ENCODE peak calls at places on chromosomes 3 and 15, in six cellular contexts. R, M, V, Q, S and U are unnamed samples.

GRCh38 chr3:21750291-21750690 is 719 bp downstream of the ZNF385D start:
- DNase-seq in R (peak; percentile 59), M (no peak), V (no peak), Q (no peak), S (no peak), U (no peak)

GRCh38 chr3:136350557-136350956 is 100.4 kb downstream of the PCCB start:
- DNase-seq in R (peak; percentile 30), M (no peak), V (no peak), Q (no peak), S (peak; percentile 12), U (no peak)

GRCh38 chr3:5194801-5195509 is 7.4 kb downstream of the EDEM1 start:
- DNase-seq in R (peak; percentile 70), M (peak; percentile 70), V (peak; percentile 69), Q (no peak), S (peak; percentile 86), U (peak; percentile 59)

GRCh38 chr3:38003817-38004414 is 13.3 kb downstream of the VILL start:
- DNase-seq in R (no peak), M (no peak), V (no peak), Q (no peak), S (no peak), U (no peak)

GRCh38 chr3:149603126-149604074 is 54.4 kb downstream of the WWTR1 start:
- DNase-seq in R (peak; percentile 87), M (peak; percentile 60), V (no peak), Q (no peak), S (peak; percentile 57), U (no peak)

GRCh38 chr3:134365766-134366065 is 8.5 kb downstream of the AMOTL2 start:
- DNase-seq in R (no peak), M (no peak), V (peak; percentile 1), Q (no peak), S (no peak), U (no peak)

GRCh38 chr15:59492389-59493377 is 54.7 kb downstream of the FAM81A start:
- DNase-seq in R (peak; percentile 70), M (peak; percentile 61), V (peak; percentile 18), Q (peak; percentile 61), S (peak; percentile 49), U (peak; percentile 29)

GRCh38 chr15:98767692-98768091 is 119.4 kb downstream of the IGF1R start:
- DNase-seq in R (no peak), M (no peak), V (no peak), Q (no peak), S (no peak), U (no peak)

GRCh38 chr15:86743283-86743903 is 663.7 kb downstream of the AGBL1 start:
- DNase-seq in R (no peak), M (peak; percentile 10), V (no peak), Q (no peak), S (no peak), U (no peak)

GRCh38 chr3:145183261-145183660 is 977.7 kb downstream of the PLOD2 start:
- DNase-seq in R (no peak), M (no peak), V (no peak), Q (no peak), S (no peak), U (no peak)

GRCh38 chr3:53187430-53187829 is 26.4 kb downstream of the PRKCD start:
- DNase-seq in R (peak; percentile 26), M (no peak), V (no peak), Q (no peak), S (no peak), U (no peak)

GRCh38 chr15:94206463-94207167 is 24.7 kb upstream of the MCTP2 start:
- DNase-seq in R (peak; percentile 87), M (no peak), V (no peak), Q (no peak), S (peak; percentile 92), U (no peak)

GRCh38 chr3:9820944-9821343 is 10.9 kb downstream of the TTLL3 start:
- DNase-seq in R (no peak), M (no peak), V (no peak), Q (no peak), S (no peak), U (no peak)

GRCh38 chr15:92625297-92625980 is 30.1 kb downstream of the FAM174B start:
- DNase-seq in R (peak; percentile 86), M (no peak), V (no peak), Q (no peak), S (peak; percentile 64), U (peak; percentile 68)

GRCh38 chr3:48957006-48957705 is 32.9 kb upstream of the P4HTM start:
- DNase-seq in R (no peak), M (no peak), V (no peak), Q (no peak), S (no peak), U (no peak)

GRCh38 chr3:124360626-124361025 is 368.7 kb upstream of the ROPN1 start:
- DNase-seq in R (no peak), M (no peak), V (no peak), Q (no peak), S (no peak), U (peak; percentile 16)

GRCh38 chr3:10602769-10603768 is 97.7 kb upstream of the ATP2B2 start:
- DNase-seq in R (no peak), M (no peak), V (no peak), Q (no peak), S (no peak), U (no peak)

GRCh38 chr3:174028673-174029072 is 631.1 kb downstream of the NLGN1 start:
- DNase-seq in R (no peak), M (no peak), V (no peak), Q (no peak), S (no peak), U (no peak)

GRCh38 chr15:66851226-66852063 is 149.4 kb downstream of the SMAD6 start:
- DNase-seq in R (peak; percentile 73), M (peak; percentile 97), V (peak; percentile 59), Q (peak; percentile 92), S (peak; percentile 70), U (peak; percentile 79)

GRCh38 chr3:50165388-50166308 is 10.5 kb downstream of the SEMA3F start:
- DNase-seq in R (peak; percentile 56), M (no peak), V (no peak), Q (peak; percentile 67), S (peak; percentile 59), U (peak; percentile 78)

GRCh38 chr15:31082771-31083393 is 18.6 kb downstream of the TRPM1 start:
- DNase-seq in R (no peak), M (no peak), V (no peak), Q (no peak), S (no peak), U (no peak)

GRCh38 chr3:196016485-196016884 is 65.4 kb downstream of the TFRC start:
- DNase-seq in R (peak; percentile 64), M (no peak), V (peak; percentile 42), Q (no peak), S (peak; percentile 54), U (peak; percentile 76)

GRCh38 chr3:46107682-46108081 is 80.4 kb upstream of the XCR1 start:
- DNase-seq in R (no peak), M (no peak), V (no peak), Q (no peak), S (no peak), U (no peak)

GRCh38 chr15:66952756-66953522 is 112.5 kb upstream of the SMAD3 start:
- DNase-seq in R (no peak), M (no peak), V (no peak), Q (no peak), S (no peak), U (no peak)

GRCh38 chr15:90496791-90497190 is 32.9 kb upstream of the CRTC3 start:
- DNase-seq in R (no peak), M (no peak), V (no peak), Q (no peak), S (no peak), U (no peak)

GRCh38 chr3:13852638-13853009 is 27.2 kb downstream of the WNT7A start:
- DNase-seq in R (no peak), M (no peak), V (no peak), Q (no peak), S (no peak), U (no peak)

GRCh38 chr3:42013652-42014442 is 51.9 kb upstream of the ULK4 start:
- DNase-seq in R (no peak), M (no peak), V (peak; percentile 10), Q (peak; percentile 76), S (no peak), U (no peak)

GRCh38 chr3:101926594-101927105 is 77.3 kb downstream of the NFKBIZ start:
- DNase-seq in R (peak; percentile 61), M (no peak), V (no peak), Q (no peak), S (peak; percentile 24), U (no peak)

DNA sequence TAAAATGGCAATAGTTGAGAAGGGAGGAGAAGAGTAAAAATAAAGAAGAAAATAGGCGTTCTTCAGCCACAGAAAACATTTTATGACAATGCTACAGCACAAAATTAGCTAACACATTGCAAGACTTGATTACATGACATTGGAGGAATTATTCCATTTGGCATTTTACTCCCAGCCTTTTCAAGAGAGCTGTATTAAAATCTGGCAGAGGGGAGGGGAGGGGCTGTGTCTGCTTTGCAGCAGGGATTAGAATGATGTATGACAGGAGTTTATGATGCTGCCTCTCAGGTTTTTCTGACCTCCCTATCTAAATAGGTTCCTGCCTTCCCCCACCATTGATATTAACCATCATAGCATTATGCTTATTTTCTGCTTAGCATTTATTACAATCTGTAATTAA is 399.5 kb upstream of the THBS1 start:
- DNase-seq in R (no peak), M (no peak), V (no peak), Q (no peak), S (no peak), U (no peak)
- TF ChIP-seq CTCF in R (no peak), M (no peak), V (no peak), Q (no peak), S (no peak), U (no peak)

GRCh38 chr15:74295800-74296199 is 59.7 kb downstream of the CCDC33 start:
- DNase-seq in R (no peak), M (no peak), V (no peak), Q (no peak), S (no peak), U (no peak)
- TF ChIP-seq CTCF in R (no peak), M (no peak), V (no peak), Q (no peak), S (no peak), U (no peak)

DNA sequence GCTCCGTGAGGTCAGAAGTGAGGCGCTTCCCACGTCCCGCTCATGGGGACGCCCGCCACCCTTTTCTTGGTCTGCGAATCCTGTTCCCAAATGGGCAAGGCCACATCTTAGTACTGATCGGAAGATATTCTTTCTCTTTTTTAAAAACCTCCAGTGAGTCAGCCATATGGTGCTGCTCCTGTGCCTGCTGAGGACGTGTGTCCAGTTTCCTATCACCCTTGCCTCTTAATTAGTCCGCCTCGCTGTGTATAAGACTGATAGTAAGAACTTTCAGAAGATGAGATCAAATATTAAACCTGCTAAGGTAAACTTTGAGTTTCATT is 577 bp downstream of the UBA5 start:
- DNase-seq in R (no peak), M (no peak), V (no peak), Q (no peak), S (no peak), U (no peak)
- TF ChIP-seq CTCF in R (no peak), M (no peak), V (no peak), Q (no peak), S (no peak), U (no peak)

GRCh38 chr3:55402886-55403605 is 84.1 kb downstream of the WNT5A start:
- DNase-seq in R (peak; percentile 26), M (no peak), V (no peak), Q (no peak), S (no peak), U (no peak)

GRCh38 chr3:55408193-55408826 is 78.8 kb downstream of the WNT5A start:
- DNase-seq in R (no peak), M (no peak), V (no peak), Q (no peak), S (no peak), U (no peak)

GRCh38 chr3:55407426-55407820 is 79.7 kb downstream of the WNT5A start:
- DNase-seq in R (no peak), M (no peak), V (no peak), Q (no peak), S (no peak), U (no peak)

GRCh38 chr3:55406666-55407425 is 80.3 kb downstream of the WNT5A start:
- DNase-seq in R (peak; percentile 62), M (no peak), V (no peak), Q (no peak), S (peak; percentile 75), U (no peak)

GRCh38 chr3:55405436-55405835 is 81.7 kb downstream of the WNT5A start:
- DNase-seq in R (peak; percentile 18), M (no peak), V (no peak), Q (no peak), S (no peak), U (no peak)
- TF ChIP-seq CTCF in R (peak; percentile 38), M (no peak), V (no peak), Q (no peak), S (peak; percentile 59), U (peak; percentile 44)